ENCODE peak calls at places on chromosomes 3 and 15, in ten cellular contexts. T is stimulated activated CD4-positive, alpha-beta T cell treated with anti-CD3 and anti-CD28 coated beads, Interleukin-2, amount 100 ng/mL, for 48 hours; X is AG20443; G is ACHN; C is posterior cingulate gyrus; O is progenitor cell of endocrine pancreas; S is activated CD4-positive, alpha-beta T cell treated with anti-CD3 and anti-CD28 coated beads for 48 hours; B is NCI-H524; J is NCI-H1105; Q is CD8-positive, alpha-beta T cell. Y is an unnamed sample.

GRCh38 chr3:117624424-117624823 is 914.8 kb downstream of the TUSC7 start:
- DNase-seq in T (no peak), X (no peak), G (no peak), C (no peak), O (no peak), S (no peak), B (no peak), J (no peak), Q (no peak), Y (no peak)

GRCh38 chr15:98221144-98221543 is 260.6 kb downstream of the ARRDC4 start:
- DNase-seq in T (no peak), X (no peak), G (no peak), C (no peak), O (no peak), S (no peak), B (peak; percentile 14), J (no peak), Q (no peak), Y (no peak)

GRCh38 chr3:160395297-160395696 is 3.7 kb downstream of the IFT80 start:
- DNase-seq in T (no peak), X (peak; percentile 73), G (peak; percentile 68), C (no peak), O (no peak), S (no peak), B (peak; percentile 78), J (peak; percentile 14), Q (no peak), Y (no peak)

GRCh38 chr3:39065197-39065596 is 13.4 kb downstream of the WDR48 start:
- DNase-seq in T (no peak), X (peak; percentile 71), G (peak; percentile 61), C (no peak), O (no peak), S (peak; percentile 40), B (peak; percentile 13), J (no peak), Q (peak; percentile 15), Y (peak; percentile 14)

GRCh38 chr3:127710473-127710941 is 37.8 kb downstream of the ABTB1 start:
- DNase-seq in T (no peak), X (peak; percentile 55), G (no peak), C (no peak), O (no peak), S (no peak), B (no peak), J (no peak), Q (no peak), Y (no peak)

GRCh38 chr3:11370134-11370533 is 97.9 kb downstream of the ATG7 start:
- DNase-seq in T (no peak), X (no peak), G (no peak), C (no peak), O (no peak), S (no peak), B (no peak), J (no peak), Q (no peak), Y (no peak)

GRCh38 chr3:171064461-171064860 is 37.9 kb upstream of the SLC2A2 start:
- DNase-seq in T (no peak), X (no peak), G (no peak), C (no peak), O (no peak), S (no peak), B (no peak), J (no peak), Q (no peak), Y (no peak)

GRCh38 chr15:64692166-64692565 is 83.2 kb downstream of the RBPMS2 start:
- DNase-seq in T (no peak), X (no peak), G (no peak), C (no peak), O (no peak), S (no peak), B (no peak), J (no peak), Q (no peak), Y (no peak)

GRCh38 chr3:50661321-50661837 is 13.3 kb upstream of the DOCK3 start:
- DNase-seq in T (no peak), X (no peak), G (no peak), C (no peak), O (no peak), S (no peak), B (no peak), J (no peak), Q (no peak), Y (no peak)

GRCh38 chr3:130395916-130396315 is 50.4 kb downstream of the COL6A5 start:
- DNase-seq in T (no peak), X (peak; percentile 30), G (peak; percentile 67), C (no peak), O (no peak), S (no peak), B (no peak), J (no peak), Q (no peak), Y (no peak)

GRCh38 chr3:188931531-188931930 is 240.2 kb upstream of the TPRG1 start:
- DNase-seq in T (no peak), X (no peak), G (peak; percentile 58), C (no peak), O (no peak), S (no peak), B (peak; percentile 31), J (no peak), Q (no peak), Y (no peak)

GRCh38 chr3:20125912-20126311 is 60.1 kb downstream of the SGO1 start:
- DNase-seq in T (no peak), X (peak; percentile 9), G (no peak), C (no peak), O (no peak), S (no peak), B (no peak), J (no peak), Q (no peak), Y (no peak)

GRCh38 chr3:3906171-3906570 is 106.9 kb downstream of the LRRN1 start:
- DNase-seq in T (no peak), X (no peak), G (no peak), C (no peak), O (no peak), S (no peak), B (no peak), J (peak; percentile 5), Q (no peak), Y (no peak)

GRCh38 chr3:152474585-152474984 is 205.9 kb downstream of the MBNL1 start:
- DNase-seq in T (no peak), X (peak; percentile 74), G (peak; percentile 62), C (no peak), O (no peak), S (no peak), B (peak; percentile 70), J (peak; percentile 34), Q (no peak), Y (no peak)

GRCh38 chr15:67240235-67241131 is 14.0 kb downstream of the AAGAB start:
- DNase-seq in T (no peak), X (no peak), G (peak; percentile 42), C (no peak), O (no peak), S (peak; percentile 13), B (peak; percentile 28), J (peak; percentile 63), Q (peak; percentile 21), Y (no peak)

GRCh38 chr3:77254967-77255831 is 215.3 kb downstream of the ROBO2 start:
- DNase-seq in T (no peak), X (peak; percentile 56), G (peak; percentile 60), C (no peak), O (peak; percentile 33), S (peak; percentile 12), B (peak; percentile 71), J (peak; percentile 29), Q (no peak), Y (peak; percentile 17)

GRCh38 chr3:29286841-29287240 is 6.0 kb downstream of the RBMS3 start:
- DNase-seq in T (no peak), X (no peak), G (no peak), C (no peak), O (no peak), S (no peak), B (no peak), J (no peak), Q (no peak), Y (no peak)

GRCh38 chr3:158672293-158673176 is at the start of gene LXN:
- DNase-seq in T (peak; percentile 68), X (peak; percentile 89), G (peak; percentile 88), C (peak; percentile 59), O (peak; percentile 79), S (peak; percentile 88), B (no peak), J (peak; percentile 56), Q (peak; percentile 76), Y (peak; percentile 34)

GRCh38 chr3:50230833-50231125 is 5.2 kb upstream of the GNAI2 start:
- DNase-seq in T (no peak), X (no peak), G (no peak), C (no peak), O (no peak), S (no peak), B (no peak), J (no peak), Q (no peak), Y (no peak)

GRCh38 chr3:12187448-12188327 is 29.0 kb upstream of the TIMP4 start:
- DNase-seq in T (peak; percentile 72), X (peak; percentile 55), G (peak; percentile 14), C (no peak), O (no peak), S (peak; percentile 90), B (no peak), J (no peak), Q (no peak), Y (peak; percentile 54)

GRCh38 chr15:34055868-34056595 is 17.0 kb upstream of the AVEN start:
- DNase-seq in T (no peak), X (peak; percentile 73), G (peak; percentile 70), C (no peak), O (no peak), S (no peak), B (no peak), J (no peak), Q (no peak), Y (no peak)

GRCh38 chr3:169112153-169112892 is 551.2 kb downstream of the MECOM start:
- DNase-seq in T (no peak), X (peak; percentile 50), G (peak; percentile 89), C (no peak), O (no peak), S (no peak), B (no peak), J (no peak), Q (no peak), Y (no peak)

GRCh38 chr3:130242850-130243569 is 102.5 kb upstream of the COL6A5 start:
- DNase-seq in T (no peak), X (no peak), G (no peak), C (no peak), O (no peak), S (no peak), B (peak; percentile 32), J (no peak), Q (no peak), Y (no peak)

GRCh38 chr3:192212979-192213378 is 514.4 kb downstream of the FGF12 start:
- DNase-seq in T (no peak), X (no peak), G (no peak), C (peak; percentile 41), O (no peak), S (no peak), B (no peak), J (no peak), Q (no peak), Y (no peak)

GRCh38 chr3:194340757-194341400 is 10.2 kb downstream of the CPN2 start:
- DNase-seq in T (no peak), X (no peak), G (no peak), C (no peak), O (no peak), S (no peak), B (peak; percentile 29), J (no peak), Q (no peak), Y (no peak)

GRCh38 chr15:80442728-80443403 is 38.7 kb downstream of the ARNT2 start:
- DNase-seq in T (no peak), X (no peak), G (no peak), C (no peak), O (no peak), S (no peak), B (no peak), J (no peak), Q (no peak), Y (no peak)

GRCh38 chr3:174270841-174271240 is 588.3 kb upstream of the NAALADL2 start:
- DNase-seq in T (no peak), X (peak; percentile 64), G (no peak), C (no peak), O (no peak), S (no peak), B (no peak), J (no peak), Q (no peak), Y (no peak)

GRCh38 chr3:11465744-11466611 is 177.7 kb downstream of the VGLL4 start:
- DNase-seq in T (no peak), X (peak; percentile 72), G (no peak), C (no peak), O (no peak), S (no peak), B (no peak), J (no peak), Q (no peak), Y (no peak)

Y was measured in KG1.